ENCODE peak calls at places on chromosomes 12 and 14, in five cellular contexts. One of them, this sample, is unnamed.

GRCh38 chr14:59565112-59565511 is 11.5 kb downstream of the CCDC175 start:
- DNase-seq in fibroblast of lung: no peak
- DNase-seq in LHCN-M2: no peak
- DNase-seq in stimulated activated CD4-positive, alpha-beta T cell treated with anti-CD3 and anti-CD28 coated beads, Interleukin-2, amount 100 ng/mL, for 4 hours: no peak
- DNase-seq in Panc1: no peak
- DNase-seq in this sample: no peak

GRCh38 chr12:39502657-39503056 is 59.7 kb upstream of the KIF21A start:
- DNase-seq in fibroblast of lung: no peak
- DNase-seq in LHCN-M2: no peak
- DNase-seq in stimulated activated CD4-positive, alpha-beta T cell treated with anti-CD3 and anti-CD28 coated beads, Interleukin-2, amount 100 ng/mL, for 4 hours: no peak
- DNase-seq in Panc1: no peak
- DNase-seq in this sample: no peak

GRCh38 chr12:48189331-48190125 is 6.1 kb downstream of the CCDC184 start:
- DNase-seq in fibroblast of lung: peak
- DNase-seq in LHCN-M2: peak
- DNase-seq in stimulated activated CD4-positive, alpha-beta T cell treated with anti-CD3 and anti-CD28 coated beads, Interleukin-2, amount 100 ng/mL, for 4 hours: peak
- DNase-seq in Panc1: peak
- DNase-seq in this sample: peak

GRCh38 chr12:57093412-57094193 is 4.7 kb downstream of the NAB2 start:
- DNase-seq in fibroblast of lung: peak
- DNase-seq in LHCN-M2: peak
- DNase-seq in stimulated activated CD4-positive, alpha-beta T cell treated with anti-CD3 and anti-CD28 coated beads, Interleukin-2, amount 100 ng/mL, for 4 hours: peak
- DNase-seq in Panc1: no peak
- DNase-seq in this sample: no peak

GRCh38 chr12:30105505-30105904 is 321.8 kb upstream of the TMTC1 start:
- DNase-seq in fibroblast of lung: no peak
- DNase-seq in LHCN-M2: no peak
- DNase-seq in stimulated activated CD4-positive, alpha-beta T cell treated with anti-CD3 and anti-CD28 coated beads, Interleukin-2, amount 100 ng/mL, for 4 hours: no peak
- DNase-seq in Panc1: no peak
- DNase-seq in this sample: no peak

GRCh38 chr12:89236748-89237428 is 115.4 kb downstream of the DUSP6 start:
- DNase-seq in fibroblast of lung: no peak
- DNase-seq in LHCN-M2: no peak
- DNase-seq in stimulated activated CD4-positive, alpha-beta T cell treated with anti-CD3 and anti-CD28 coated beads, Interleukin-2, amount 100 ng/mL, for 4 hours: no peak
- DNase-seq in Panc1: no peak
- DNase-seq in this sample: no peak

GRCh38 chr12:93484315-93484981 is 17.1 kb downstream of the MRPL42 start:
- DNase-seq in fibroblast of lung: peak
- DNase-seq in LHCN-M2: peak
- DNase-seq in stimulated activated CD4-positive, alpha-beta T cell treated with anti-CD3 and anti-CD28 coated beads, Interleukin-2, amount 100 ng/mL, for 4 hours: no peak
- DNase-seq in Panc1: no peak
- DNase-seq in this sample: no peak

GRCh38 chr14:92988786-92989755 is 66.1 kb downstream of the CHGA start:
- DNase-seq in fibroblast of lung: no peak
- DNase-seq in LHCN-M2: no peak
- DNase-seq in stimulated activated CD4-positive, alpha-beta T cell treated with anti-CD3 and anti-CD28 coated beads, Interleukin-2, amount 100 ng/mL, for 4 hours: no peak
- DNase-seq in Panc1: no peak
- DNase-seq in this sample: peak

GRCh38 chr14:37819155-37820015 is 224.0 kb downstream of the TTC6 start:
- DNase-seq in fibroblast of lung: peak
- DNase-seq in LHCN-M2: peak
- DNase-seq in stimulated activated CD4-positive, alpha-beta T cell treated with anti-CD3 and anti-CD28 coated beads, Interleukin-2, amount 100 ng/mL, for 4 hours: no peak
- DNase-seq in Panc1: no peak
- DNase-seq in this sample: no peak

This sample was measured in SK-N-MC.